ENCODE peak calls at places on chromosomes 3 and 15, in ten cellular contexts. S is upper lobe of left lung; Y is Right ventricle myocardium superior; J is GM23248; Q is GM12864; A is upper lobe of right lung; M is activated gamma-delta T cell treated with anti-CD3 and anti-CD28 coated beads, Interleukin-2, amount 50 U/mL, for 16 hours; F is AG20443; V is Ammon's horn; N is cardiac muscle cell. I is an unnamed sample.

GRCh38 chr15:69543681-69544080 is 91.1 kb downstream of the RPLP1 start:
- DNase-seq in S (no peak), Y (no peak), J (no peak), Q (no peak), A (no peak), M (no peak), F (no peak), V (no peak), N (no peak), I (no peak)

GRCh38 chr15:87728998-87729397 is 527.5 kb downstream of the NTRK3 start:
- DNase-seq in S (no peak), Y (no peak), J (no peak), Q (no peak), A (no peak), M (no peak), F (no peak), V (no peak), N (no peak), I (no peak)

GRCh38 chr3:178244653-178245384 is 291.4 kb upstream of the KCNMB2 start:
- DNase-seq in S (no peak), Y (no peak), J (no peak), Q (no peak), A (no peak), M (no peak), F (no peak), V (no peak), N (no peak), I (no peak)

GRCh38 chr15:72796515-72797337 is 13.2 kb upstream of the ADPGK start:
- DNase-seq in S (peak; percentile 72), Y (peak; percentile 68), J (peak; percentile 75), Q (no peak), A (peak; percentile 82), M (no peak), F (peak; percentile 87), V (peak; percentile 49), N (peak; percentile 71), I (peak; percentile 78)

GRCh38 chr3:133412511-133413165 is 12.8 kb downstream of the BFSP2 start:
- DNase-seq in S (no peak), Y (no peak), J (peak; percentile 90), Q (no peak), A (no peak), M (no peak), F (peak; percentile 67), V (no peak), N (peak; percentile 74), I (no peak)

GRCh38 chr15:101052031-101052620 is 133.0 kb downstream of the LRRK1 start:
- DNase-seq in S (no peak), Y (no peak), J (no peak), Q (no peak), A (no peak), M (no peak), F (no peak), V (no peak), N (no peak), I (no peak)

GRCh38 chr3:98086873-98087272 is at the start of gene OR5AC2:
- DNase-seq in S (no peak), Y (no peak), J (no peak), Q (no peak), A (no peak), M (no peak), F (no peak), V (no peak), N (no peak), I (no peak)

GRCh38 chr15:94526071-94526689 is 294.8 kb downstream of the MCTP2 start:
- DNase-seq in S (no peak), Y (no peak), J (no peak), Q (no peak), A (no peak), M (no peak), F (no peak), V (no peak), N (no peak), I (no peak)

GRCh38 chr3:181711325-181712135 is at the start of gene SOX2:
- DNase-seq in S (peak; percentile 62), Y (peak; percentile 62), J (peak; percentile 55), Q (no peak), A (peak; percentile 80), M (no peak), F (peak; percentile 81), V (peak; percentile 96), N (peak; percentile 42), I (peak; percentile 94)

GRCh38 chr15:28123408-28124023 is 24.4 kb upstream of the OCA2 start:
- DNase-seq in S (peak; percentile 76), Y (peak; percentile 73), J (peak; percentile 85), Q (peak; percentile 8), A (peak; percentile 73), M (no peak), F (peak; percentile 88), V (peak; percentile 79), N (peak; percentile 79), I (peak; percentile 85)

GRCh38 chr3:26308454-26308853 is 314.1 kb upstream of the LRRC3B start:
- DNase-seq in S (no peak), Y (no peak), J (no peak), Q (no peak), A (no peak), M (no peak), F (no peak), V (no peak), N (no peak), I (no peak)

GRCh38 chr3:132231633-132232032 is 85.6 kb upstream of the ACP3 start:
- DNase-seq in S (no peak), Y (no peak), J (peak; percentile 83), Q (no peak), A (no peak), M (no peak), F (no peak), V (no peak), N (peak; percentile 64), I (no peak)

GRCh38 chr3:190120161-190121060 is at the start of gene P3H2:
- DNase-seq in S (peak; percentile 88), Y (peak; percentile 85), J (peak; percentile 97), Q (no peak), A (peak; percentile 92), M (no peak), F (peak; percentile 96), V (peak; percentile 91), N (peak; percentile 96), I (peak; percentile 88)

GRCh38 chr15:42879390-42879912 is 41.1 kb downstream of the TTBK2 start:
- DNase-seq in S (no peak), Y (no peak), J (no peak), Q (no peak), A (no peak), M (no peak), F (no peak), V (no peak), N (no peak), I (no peak)

GRCh38 chr15:101641894-101642293 is 10.3 kb downstream of the TM2D3 start:
- DNase-seq in S (no peak), Y (no peak), J (peak; percentile 57), Q (no peak), A (no peak), M (no peak), F (no peak), V (no peak), N (peak; percentile 86), I (no peak)

GRCh38 chr15:71195242-71195641 is 80.0 kb downstream of the THSD4 start:
- DNase-seq in S (no peak), Y (no peak), J (no peak), Q (no peak), A (no peak), M (no peak), F (no peak), V (no peak), N (peak; percentile 16), I (no peak)

GRCh38 chr15:60006808-60007346 is 2.8 kb downstream of the FOXB1 start:
- DNase-seq in S (no peak), Y (no peak), J (no peak), Q (no peak), A (no peak), M (no peak), F (no peak), V (no peak), N (no peak), I (no peak)

GRCh38 chr3:72579581-72580245 is 268.5 kb downstream of the SHQ1 start:
- DNase-seq in S (no peak), Y (no peak), J (no peak), Q (no peak), A (no peak), M (no peak), F (no peak), V (no peak), N (no peak), I (no peak)

GRCh38 chr15:39629376-39629775 is 48.5 kb downstream of the THBS1 start:
- DNase-seq in S (peak; percentile 48), Y (no peak), J (peak; percentile 42), Q (no peak), A (no peak), M (peak; percentile 51), F (no peak), V (no peak), N (peak; percentile 54), I (no peak)

GRCh38 chr3:129756871-129757270 is 136.6 kb downstream of the TMCC1 start:
- DNase-seq in S (no peak), Y (no peak), J (peak; percentile 48), Q (no peak), A (no peak), M (no peak), F (peak; percentile 53), V (no peak), N (peak; percentile 71), I (no peak)

GRCh38 chr15:101514318-101514717 is 24.8 kb upstream of the PCSK6 start:
- DNase-seq in S (no peak), Y (no peak), J (no peak), Q (no peak), A (no peak), M (no peak), F (no peak), V (no peak), N (no peak), I (no peak)

I was measured in ecto neural progenitor cell.